ENCODE peak calls at places on chromosomes 11 and 22, in ten cellular contexts. V, B, F, A, X, J, T, W, N and O are unnamed samples. For H3K4me1 and H3K27me3, the result is how much of the 10 kb centered on the place peaks cover.

GRCh38 chr11:95308512-95309035 is 77.6 kb upstream of the SESN3 start:
- DNase-seq in B (no peak), N (no peak), W (no peak), X (no peak), J (no peak), V (no peak), A (no peak), T (no peak), F (no peak), O (no peak)

GRCh38 chr11:47944555-47945128 is 35.7 kb upstream of the PTPRJ start:
- DNase-seq in F (no peak), X (no peak), B (no peak), W (no peak), A (no peak), N (no peak), V (no peak), J (no peak), T (no peak), O (no peak)

GRCh38 chr11:27215471-27216267 is 147.3 kb downstream of the CCDC34 start:
- DNase-seq in V (no peak), W (peak), B (no peak), F (no peak), N (peak), J (no peak), A (peak), T (no peak), X (peak), O (no peak)

GRCh38 chr11:131601586-131601985 is 231.2 kb downstream of the NTM start:
- DNase-seq in N (no peak), J (no peak), W (no peak), V (no peak), T (no peak), A (no peak), F (no peak), B (no peak), X (no peak), O (no peak)

GRCh38 chr11:68798221-68798813 is 43.4 kb downstream of the CPT1A start:
- DNase-seq in J (no peak), W (no peak), V (peak), F (no peak), T (no peak), X (no peak), B (peak), N (peak), A (peak), O (no peak)

GRCh38 chr11:128694618-128695481 is 978 bp downstream of the FLI1 start:
- DNase-seq in N (no peak), F (no peak), A (peak), X (peak), T (no peak), J (no peak), V (no peak), W (no peak), B (no peak), O (no peak)

GRCh38 chr11:41983458-41983857 is 524.0 kb upstream of the LRRC4C start:
- DNase-seq in V (no peak), B (no peak), J (no peak), F (no peak), W (no peak), N (no peak), A (no peak), T (no peak), X (no peak), O (no peak)

GRCh38 chr11:132358573-132358953 is 988.1 kb downstream of the NTM start:
- DNase-seq in J (no peak), B (no peak), A (no peak), V (no peak), F (no peak), X (no peak), T (no peak), N (no peak), W (no peak), O (no peak)

GRCh38 chr11:35373284-35373933 is 45.9 kb downstream of the SLC1A2 start:
- DNase-seq in W (no peak), F (no peak), A (no peak), N (no peak), T (no peak), V (no peak), J (no peak), B (no peak), X (no peak), O (no peak)

GRCh38 chr11:29956076-29956556 is 60.7 kb downstream of the KCNA4 start:
- DNase-seq in B (no peak), J (no peak), F (no peak), A (no peak), X (no peak), N (no peak), V (no peak), W (no peak), T (no peak), O (no peak)

GRCh38 chr11:71309181-71309580 is 56.8 kb upstream of the SHANK2 start:
- DNase-seq in A (peak), F (peak), J (no peak), V (no peak), X (no peak), T (no peak), B (no peak), W (no peak), N (no peak), O (no peak)

GRCh38 chr22:36221799-36222751 is 17.3 kb downstream of the APOL2 start:
- DNase-seq in B (peak), A (peak), F (no peak), V (peak), J (no peak), N (peak), X (peak), W (no peak), T (peak), O (no peak)

GRCh38 chr11:133082851-133083488 is 449.3 kb downstream of the OPCML start:
- DNase-seq in N (peak), X (peak), W (no peak), T (no peak), F (no peak), A (peak), J (no peak), V (peak), B (no peak), O (no peak)

GRCh38 chr11:101428918-101429317 is 154.9 kb downstream of the TRPC6 start:
- DNase-seq in W (no peak), B (no peak), V (peak), T (peak), F (no peak), A (peak), N (no peak), X (no peak), J (no peak), O (no peak)

GRCh38 chr22:39510529-39511149 is 8.5 kb downstream of the MIEF1 start:
- DNase-seq in J (no peak), N (no peak), A (no peak), F (no peak), V (no peak), W (no peak), B (no peak), X (no peak), T (no peak), O (no peak)

GRCh38 chr11:638616-639323 is 1.7 kb downstream of the DRD4 start:
- DNase-seq in W (no peak), N (no peak), V (no peak), B (no peak), J (no peak), T (no peak), F (no peak), X (no peak), A (peak), O (no peak)

GRCh38 chr22:26416256-26416655 is 12.8 kb upstream of the ASPHD2 start:
- DNase-seq in A (no peak), T (no peak), J (no peak), B (no peak), F (no peak), V (no peak), W (no peak), X (no peak), N (no peak), O (no peak)

GRCh38 chr11:57205046-57205671 is 23.4 kb downstream of the LRRC55 start:
- DNase-seq in T (no peak), J (no peak), B (no peak), A (peak), V (peak), W (no peak), X (no peak), N (no peak), F (no peak), O (no peak)

GRCh38 chr11:34564406-34564805 is 50.8 kb upstream of the ELF5 start:
- DNase-seq in X (no peak), F (no peak), A (peak), B (no peak), J (no peak), V (no peak), W (no peak), T (peak), N (no peak), O (no peak)

GRCh38 chr22:21650823-21651520 is 8.9 kb downstream of the SDF2L1 start:
- DNase-seq in W (no peak), T (no peak), J (no peak), X (no peak), N (no peak), A (no peak), B (no peak), F (no peak), V (no peak), O (no peak)

GRCh38 chr11:124591430-124591829 is 19.8 kb upstream of the PANX3 start:
- DNase-seq in N (no peak), B (no peak), V (no peak), J (no peak), W (no peak), X (no peak), F (no peak), T (no peak), A (no peak), O (no peak)

GRCh38 chr11:67252831-67253239 is 13.4 kb upstream of the GRK2 start:
- DNase-seq in F (no peak), J (no peak), B (peak), W (no peak), X (peak), V (peak), A (no peak), T (no peak), N (no peak), O (no peak)

GRCh38 chr11:1296287-1296686 is 13.1 kb downstream of the TOLLIP start:
- DNase-seq in F (no peak), T (no peak), N (no peak), J (no peak), V (no peak), W (peak), X (peak), B (no peak), A (no peak), O (no peak)

GRCh38 chr11:104095791-104096190 is 59.4 kb downstream of the DDI1 start:
- DNase-seq in T (no peak), N (no peak), V (peak), W (no peak), F (no peak), J (no peak), A (no peak), X (no peak), B (no peak), O (no peak)

GRCh38 chr11:113447621-113448310 is 27.4 kb downstream of the DRD2 start:
- DNase-seq in N (no peak), A (no peak), W (no peak), T (no peak), X (no peak), V (peak), B (no peak), J (no peak), F (no peak), O (no peak)

GRCh38 chr11:100632970-100633452 is 54.1 kb upstream of the ARHGAP42 start:
- DNase-seq in F (no peak), V (peak), J (no peak), X (peak), B (no peak), T (no peak), W (peak), N (peak), A (no peak), O (no peak)

GRCh38 chr11:114175706-114176105 is 116.2 kb downstream of the ZBTB16 start:
- DNase-seq in W (peak), A (no peak), F (peak), T (no peak), B (no peak), V (no peak), X (no peak), N (no peak), J (no peak), O (no peak)

GRCh38 chr11:23205156-23205871 is 345.0 kb upstream of the CCDC179 start:
- DNase-seq in V (peak), W (no peak), B (no peak), X (no peak), A (no peak), F (no peak), T (no peak), J (no peak), N (no peak), O (no peak)

GRCh38 chr11:73154178-73154577 is 12.1 kb upstream of the FCHSD2 start:
- DNase-seq in F (peak), W (no peak), J (peak), B (peak), N (no peak), T (no peak), A (no peak), V (no peak), X (no peak), O (no peak)

GRCh38 chr11:1178906-1179305 is 21.2 kb downstream of the MUC5AC start:
- DNase-seq in V (no peak), B (no peak), W (no peak), J (no peak), T (no peak), X (peak), F (no peak), N (no peak), A (no peak), O (no peak)

GRCh38 chr11:74024630-74025029 is 15.7 kb upstream of the UCP3 start:
- DNase-seq in X (peak), N (peak), J (no peak), T (no peak), V (peak), F (peak), A (no peak), W (peak), B (no peak), O (peak)

GRCh38 chr11:2685566-2686359 is 14.0 kb downstream of the KCNQ1OT1 start:
- DNase-seq in A (no peak), V (no peak), N (no peak), W (peak), J (no peak), F (peak), B (no peak), T (no peak), X (no peak), O (no peak)

GRCh38 chr11:2688381-2689231 is 11.2 kb downstream of the KCNQ1OT1 start:
- DNase-seq in F (peak), X (no peak), T (no peak), B (no peak), W (peak), J (no peak), N (no peak), A (no peak), V (no peak), O (no peak)

GRCh38 chr11:2686360-2687222 is 13.2 kb downstream of the KCNQ1OT1 start:
- DNase-seq in A (no peak), X (no peak), J (no peak), F (peak), W (peak), B (no peak), N (no peak), V (no peak), T (no peak), O (no peak)

GRCh38 chr11:2687782-2688191 is 12.0 kb downstream of the KCNQ1OT1 start:
- DNase-seq in F (peak), J (no peak), B (no peak), W (peak), A (peak), N (no peak), X (no peak), V (no peak), T (no peak), O (no peak)

GRCh38 chr11:2687223-2687530 is 12.6 kb downstream of the KCNQ1OT1 start:
- DNase-seq in F (peak), A (no peak), V (no peak), X (no peak), W (peak), N (no peak), T (no peak), J (no peak), B (no peak), O (no peak)
- H3K4me1 ChIP-seq in F (under half), A (under half), V (under half), X (under half), W (under half), N (under half), T (under half), J (under half), B (under half), O (under half)

GRCh38 chr11:20407344-20407743 is 19.8 kb downstream of the PRMT3 start:
- DNase-seq in T (no peak), A (no peak), F (no peak), J (no peak), W (no peak), B (no peak), X (no peak), N (no peak), V (no peak), O (no peak)

GRCh38 chr11:20397281-20397680 is 9.8 kb downstream of the PRMT3 start:
- DNase-seq in J (no peak), X (no peak), B (no peak), W (no peak), V (peak), N (no peak), F (no peak), T (peak), A (no peak), O (no peak)

GRCh38 chr11:20399498-20399897 is 12.0 kb downstream of the PRMT3 start:
- DNase-seq in F (no peak), X (no peak), W (no peak), V (no peak), N (no peak), T (no peak), B (no peak), A (no peak), J (no peak), O (no peak)

GRCh38 chr11:20406484-20406883 is 19.0 kb downstream of the PRMT3 start:
- DNase-seq in B (no peak), J (no peak), F (no peak), A (no peak), N (no peak), W (no peak), V (no peak), T (no peak), X (no peak), O (no peak)

DNA sequence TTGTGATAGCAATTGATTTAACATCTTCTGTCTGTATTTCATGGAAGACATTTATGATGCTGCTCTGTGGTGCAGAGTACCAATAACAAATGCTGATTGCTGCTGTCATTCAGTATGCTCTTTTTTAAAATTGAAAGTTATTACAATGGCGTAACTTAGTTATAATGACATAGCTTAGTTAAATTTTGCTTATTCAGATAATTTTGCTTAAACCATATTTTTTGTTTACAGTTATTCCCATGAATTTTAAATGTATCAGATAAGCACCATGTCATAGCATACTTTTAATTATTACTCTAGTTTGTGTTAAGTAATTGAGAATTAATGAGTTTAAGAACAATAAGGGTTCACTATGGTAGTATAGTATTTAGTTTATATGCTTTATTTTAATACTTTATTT is 15.5 kb downstream of the PRMT3 start:
- DNase-seq in T (no peak), X (no peak), N (no peak), A (no peak), B (no peak), J (no peak), V (no peak), F (no peak), W (no peak), O (no peak)
- H3K27me3 ChIP-seq in T (under half), X (under half), N (under half), A (under half), B (under half), J (under half), V (under half), F (under half), W (under half), O (under half)

GRCh38 chr11:107927559-107927958 is 689 bp upstream of the RAB39A start:
- DNase-seq in N (no peak), J (no peak), F (no peak), W (no peak), T (no peak), X (no peak), V (no peak), B (no peak), A (no peak), O (no peak)

GRCh38 chr11:107921997-107922396 is 6.3 kb upstream of the RAB39A start:
- DNase-seq in W (no peak), N (no peak), B (no peak), V (no peak), T (no peak), A (no peak), J (no peak), F (no peak), X (no peak), O (no peak)

GRCh38 chr11:107928046-107928766 is at the start of gene RAB39A:
- DNase-seq in T (peak), J (peak), W (peak), A (peak), X (peak), V (peak), F (peak), N (peak), B (peak), O (peak)

GRCh38 chr11:107928767-107929507 is 689 bp downstream of the RAB39A start:
- DNase-seq in A (peak), W (no peak), N (no peak), V (no peak), T (no peak), F (peak), X (no peak), J (no peak), B (no peak), O (no peak)

DNA sequence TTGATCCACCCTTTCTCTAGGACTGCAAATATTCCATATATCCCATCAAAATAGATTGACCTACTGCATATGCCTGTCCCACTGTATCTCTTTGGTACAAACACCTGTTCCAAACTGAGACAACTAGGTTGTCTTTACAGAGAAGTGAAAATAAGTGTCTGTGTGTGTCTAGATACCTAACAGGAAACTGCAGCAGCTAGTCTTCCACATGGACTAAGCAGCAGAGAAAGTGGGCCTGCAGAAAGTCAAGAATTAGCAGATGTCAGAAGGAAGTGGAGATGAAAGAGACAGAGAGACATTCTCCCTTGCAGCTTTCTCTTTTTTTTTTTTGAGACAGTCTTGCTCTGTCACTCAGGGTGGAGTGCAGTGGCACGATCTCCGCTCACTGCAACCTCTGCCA is 3.9 kb upstream of the RAB39A start:
- DNase-seq in T (no peak), V (no peak), X (no peak), W (no peak), A (no peak), J (no peak), B (no peak), N (no peak), F (no peak), O (no peak)
- H3K27ac ChIP-seq in T (no peak), V (no peak), X (no peak), W (no peak), A (no peak), J (no peak), B (no peak), N (no peak), F (no peak), O (no peak)

DNA sequence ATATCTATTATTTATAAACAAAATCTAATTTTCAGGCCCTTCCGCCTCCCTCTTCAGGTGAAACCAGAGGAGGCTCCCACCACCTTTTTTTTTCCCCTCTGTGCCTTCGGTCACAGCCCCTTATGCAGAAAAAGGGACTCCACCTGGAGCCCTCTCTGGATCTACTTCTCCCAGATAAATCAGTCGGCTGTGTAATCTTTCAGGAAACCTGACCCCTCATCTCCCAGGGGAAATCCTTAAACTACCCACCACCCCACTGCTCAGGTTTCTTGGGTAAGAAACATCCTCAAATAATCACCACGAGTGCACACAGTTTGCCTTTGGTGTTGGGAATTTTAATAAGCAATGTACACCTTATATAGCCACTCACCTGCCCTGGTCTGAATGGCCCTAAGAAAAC is 104.2 kb downstream of the NAV2 start:
- DNase-seq in F (no peak), W (no peak), N (no peak), V (no peak), A (peak), B (no peak), X (no peak), T (no peak), J (no peak), O (no peak)
- H3K4me1 ChIP-seq in F (half or more), W (under half), N (under half), V (under half), A (under half), B (under half), X (under half), T (under half), J (under half), O (half or more)

GRCh38 chr11:64296236-64296635 is 3.9 kb upstream of the CATSPERZ start:
- DNase-seq in X (no peak), J (no peak), T (no peak), V (no peak), B (no peak), A (no peak), W (no peak), N (no peak), F (no peak), O (no peak)
- H3K27me3 ChIP-seq in X (half or more), J (under half), T (under half), V (half or more), B (half or more), A (half or more), W (under half), N (under half), F (under half), O (under half)